ENCODE peak calls at places on chromosomes 3 and 15, in ten cellular contexts. One of them, this sample, is unnamed.

GRCh38 chr15:63969652-63970421 is 76.4 kb downstream of the DAPK2 start:
- DNase-seq in activated CD8-positive, alpha-beta T cell treated with anti-CD3 and anti-CD28 coated beads for 36 hours: no peak
- DNase-seq in stimulated activated naive B cell treated with anti-CD40 and anti-IgM and Interleukin-4, amounts not matched to agents 10 μg/mL and 1 μg/mL and 100 μg/mL, for 72 hours: no peak
- DNase-seq in substantia nigra: no peak
- DNase-seq in activated T-helper 1 cell treated with anti-CD3 and anti-CD28 coated beads, Interleukin-2, amount 50 U/mL, for 16 hours: no peak
- DNase-seq in kidney tubule cell: no peak
- DNase-seq in EH: peak; percentile 14
- DNase-seq in aorta: no peak
- DNase-seq in fibroblast of mammary gland: no peak
- DNase-seq in RWPE1: no peak
- DNase-seq in this sample: no peak

GRCh38 chr15:56327721-56328502 is 37.3 kb upstream of the TEX9 start:
- DNase-seq in activated CD8-positive, alpha-beta T cell treated with anti-CD3 and anti-CD28 coated beads for 36 hours: no peak
- DNase-seq in EH: no peak
- DNase-seq in RWPE1: peak; percentile 58
- DNase-seq in stimulated activated naive B cell treated with anti-CD40 and anti-IgM and Interleukin-4, amounts not matched to agents 10 μg/mL and 1 μg/mL and 100 μg/mL, for 72 hours: no peak
- DNase-seq in activated T-helper 1 cell treated with anti-CD3 and anti-CD28 coated beads, Interleukin-2, amount 50 U/mL, for 16 hours: no peak
- DNase-seq in aorta: no peak
- DNase-seq in substantia nigra: no peak
- DNase-seq in fibroblast of mammary gland: no peak
- DNase-seq in kidney tubule cell: no peak
- DNase-seq in this sample: no peak

GRCh38 chr3:16462679-16463078 is 50.8 kb downstream of the RFTN1 start:
- DNase-seq in activated CD8-positive, alpha-beta T cell treated with anti-CD3 and anti-CD28 coated beads for 36 hours: peak; percentile 47
- DNase-seq in substantia nigra: no peak
- DNase-seq in RWPE1: no peak
- DNase-seq in activated T-helper 1 cell treated with anti-CD3 and anti-CD28 coated beads, Interleukin-2, amount 50 U/mL, for 16 hours: no peak
- DNase-seq in fibroblast of mammary gland: no peak
- DNase-seq in kidney tubule cell: no peak
- DNase-seq in stimulated activated naive B cell treated with anti-CD40 and anti-IgM and Interleukin-4, amounts not matched to agents 10 μg/mL and 1 μg/mL and 100 μg/mL, for 72 hours: no peak
- DNase-seq in EH: no peak
- DNase-seq in aorta: no peak
- DNase-seq in this sample: no peak

GRCh38 chr3:100810671-100811070 is 101.4 kb downstream of the TFG start:
- DNase-seq in fibroblast of mammary gland: peak; percentile 68
- DNase-seq in activated CD8-positive, alpha-beta T cell treated with anti-CD3 and anti-CD28 coated beads for 36 hours: no peak
- DNase-seq in stimulated activated naive B cell treated with anti-CD40 and anti-IgM and Interleukin-4, amounts not matched to agents 10 μg/mL and 1 μg/mL and 100 μg/mL, for 72 hours: no peak
- DNase-seq in kidney tubule cell: no peak
- DNase-seq in aorta: no peak
- DNase-seq in activated T-helper 1 cell treated with anti-CD3 and anti-CD28 coated beads, Interleukin-2, amount 50 U/mL, for 16 hours: no peak
- DNase-seq in substantia nigra: no peak
- DNase-seq in RWPE1: no peak
- DNase-seq in EH: peak; percentile 94
- DNase-seq in this sample: no peak

GRCh38 chr3:50341537-50341936 is 901 bp upstream of the RASSF1 start:
- DNase-seq in fibroblast of mammary gland: no peak
- DNase-seq in EH: no peak
- DNase-seq in kidney tubule cell: no peak
- DNase-seq in activated CD8-positive, alpha-beta T cell treated with anti-CD3 and anti-CD28 coated beads for 36 hours: peak; percentile 41
- DNase-seq in activated T-helper 1 cell treated with anti-CD3 and anti-CD28 coated beads, Interleukin-2, amount 50 U/mL, for 16 hours: no peak
- DNase-seq in substantia nigra: no peak
- DNase-seq in RWPE1: no peak
- DNase-seq in stimulated activated naive B cell treated with anti-CD40 and anti-IgM and Interleukin-4, amounts not matched to agents 10 μg/mL and 1 μg/mL and 100 μg/mL, for 72 hours: no peak
- DNase-seq in aorta: no peak
- DNase-seq in this sample: no peak

GRCh38 chr3:160038862-160039562 is 50.4 kb downstream of the IL12A start:
- DNase-seq in aorta: peak; percentile 59
- DNase-seq in EH: peak; percentile 24
- DNase-seq in stimulated activated naive B cell treated with anti-CD40 and anti-IgM and Interleukin-4, amounts not matched to agents 10 μg/mL and 1 μg/mL and 100 μg/mL, for 72 hours: peak; percentile 8
- DNase-seq in RWPE1: no peak
- DNase-seq in kidney tubule cell: no peak
- DNase-seq in substantia nigra: no peak
- DNase-seq in fibroblast of mammary gland: no peak
- DNase-seq in activated T-helper 1 cell treated with anti-CD3 and anti-CD28 coated beads, Interleukin-2, amount 50 U/mL, for 16 hours: no peak
- DNase-seq in activated CD8-positive, alpha-beta T cell treated with anti-CD3 and anti-CD28 coated beads for 36 hours: peak; percentile 38
- DNase-seq in this sample: no peak

GRCh38 chr15:98682992-98683701 is 34.8 kb downstream of the IGF1R start:
- DNase-seq in stimulated activated naive B cell treated with anti-CD40 and anti-IgM and Interleukin-4, amounts not matched to agents 10 μg/mL and 1 μg/mL and 100 μg/mL, for 72 hours: no peak
- DNase-seq in activated T-helper 1 cell treated with anti-CD3 and anti-CD28 coated beads, Interleukin-2, amount 50 U/mL, for 16 hours: no peak
- DNase-seq in fibroblast of mammary gland: peak; percentile 32
- DNase-seq in aorta: no peak
- DNase-seq in RWPE1: peak; percentile 63
- DNase-seq in substantia nigra: no peak
- DNase-seq in kidney tubule cell: no peak
- DNase-seq in activated CD8-positive, alpha-beta T cell treated with anti-CD3 and anti-CD28 coated beads for 36 hours: no peak
- DNase-seq in EH: peak; percentile 29
- DNase-seq in this sample: no peak

GRCh38 chr15:51706931-51707608 is 25.8 kb downstream of the SCG3 start:
- DNase-seq in activated CD8-positive, alpha-beta T cell treated with anti-CD3 and anti-CD28 coated beads for 36 hours: no peak
- DNase-seq in aorta: no peak
- DNase-seq in activated T-helper 1 cell treated with anti-CD3 and anti-CD28 coated beads, Interleukin-2, amount 50 U/mL, for 16 hours: no peak
- DNase-seq in kidney tubule cell: no peak
- DNase-seq in EH: no peak
- DNase-seq in RWPE1: no peak
- DNase-seq in substantia nigra: no peak
- DNase-seq in fibroblast of mammary gland: no peak
- DNase-seq in stimulated activated naive B cell treated with anti-CD40 and anti-IgM and Interleukin-4, amounts not matched to agents 10 μg/mL and 1 μg/mL and 100 μg/mL, for 72 hours: no peak
- DNase-seq in this sample: no peak

GRCh38 chr15:35519536-35520149 is 26.3 kb downstream of the DPH6 start:
- DNase-seq in kidney tubule cell: peak; percentile 59
- DNase-seq in activated T-helper 1 cell treated with anti-CD3 and anti-CD28 coated beads, Interleukin-2, amount 50 U/mL, for 16 hours: no peak
- DNase-seq in RWPE1: peak; percentile 5
- DNase-seq in activated CD8-positive, alpha-beta T cell treated with anti-CD3 and anti-CD28 coated beads for 36 hours: no peak
- DNase-seq in EH: peak; percentile 67
- DNase-seq in aorta: no peak
- DNase-seq in stimulated activated naive B cell treated with anti-CD40 and anti-IgM and Interleukin-4, amounts not matched to agents 10 μg/mL and 1 μg/mL and 100 μg/mL, for 72 hours: no peak
- DNase-seq in fibroblast of mammary gland: peak; percentile 70
- DNase-seq in substantia nigra: no peak
- DNase-seq in this sample: peak; percentile 74

GRCh38 chr15:90917569-90917968 is 14.5 kb downstream of the MAN2A2 start:
- DNase-seq in activated CD8-positive, alpha-beta T cell treated with anti-CD3 and anti-CD28 coated beads for 36 hours: no peak
- DNase-seq in activated T-helper 1 cell treated with anti-CD3 and anti-CD28 coated beads, Interleukin-2, amount 50 U/mL, for 16 hours: no peak
- DNase-seq in kidney tubule cell: no peak
- DNase-seq in substantia nigra: no peak
- DNase-seq in stimulated activated naive B cell treated with anti-CD40 and anti-IgM and Interleukin-4, amounts not matched to agents 10 μg/mL and 1 μg/mL and 100 μg/mL, for 72 hours: no peak
- DNase-seq in RWPE1: no peak
- DNase-seq in aorta: no peak
- DNase-seq in fibroblast of mammary gland: no peak
- DNase-seq in EH: no peak
- DNase-seq in this sample: no peak

GRCh38 chr3:10280571-10280970 is 12.2 kb downstream of the GHRL start:
- DNase-seq in fibroblast of mammary gland: no peak
- DNase-seq in RWPE1: no peak
- DNase-seq in activated CD8-positive, alpha-beta T cell treated with anti-CD3 and anti-CD28 coated beads for 36 hours: no peak
- DNase-seq in EH: no peak
- DNase-seq in stimulated activated naive B cell treated with anti-CD40 and anti-IgM and Interleukin-4, amounts not matched to agents 10 μg/mL and 1 μg/mL and 100 μg/mL, for 72 hours: no peak
- DNase-seq in activated T-helper 1 cell treated with anti-CD3 and anti-CD28 coated beads, Interleukin-2, amount 50 U/mL, for 16 hours: no peak
- DNase-seq in aorta: peak; percentile 7
- DNase-seq in kidney tubule cell: no peak
- DNase-seq in substantia nigra: no peak
- DNase-seq in this sample: no peak

GRCh38 chr3:168088106-168088722 is 7.5 kb downstream of the GOLIM4 start:
- DNase-seq in stimulated activated naive B cell treated with anti-CD40 and anti-IgM and Interleukin-4, amounts not matched to agents 10 μg/mL and 1 μg/mL and 100 μg/mL, for 72 hours: no peak
- DNase-seq in activated CD8-positive, alpha-beta T cell treated with anti-CD3 and anti-CD28 coated beads for 36 hours: peak; percentile 37
- DNase-seq in kidney tubule cell: peak; percentile 34
- DNase-seq in EH: peak; percentile 27
- DNase-seq in aorta: no peak
- DNase-seq in RWPE1: no peak
- DNase-seq in fibroblast of mammary gland: no peak
- DNase-seq in substantia nigra: no peak
- DNase-seq in activated T-helper 1 cell treated with anti-CD3 and anti-CD28 coated beads, Interleukin-2, amount 50 U/mL, for 16 hours: no peak
- DNase-seq in this sample: peak; percentile 84

GRCh38 chr3:9583371-9583770 is 29.7 kb upstream of the LHFPL4 start:
- DNase-seq in aorta: no peak
- DNase-seq in activated T-helper 1 cell treated with anti-CD3 and anti-CD28 coated beads, Interleukin-2, amount 50 U/mL, for 16 hours: no peak
- DNase-seq in EH: no peak
- DNase-seq in fibroblast of mammary gland: no peak
- DNase-seq in RWPE1: no peak
- DNase-seq in stimulated activated naive B cell treated with anti-CD40 and anti-IgM and Interleukin-4, amounts not matched to agents 10 μg/mL and 1 μg/mL and 100 μg/mL, for 72 hours: no peak
- DNase-seq in activated CD8-positive, alpha-beta T cell treated with anti-CD3 and anti-CD28 coated beads for 36 hours: no peak
- DNase-seq in kidney tubule cell: no peak
- DNase-seq in substantia nigra: no peak
- DNase-seq in this sample: no peak

GRCh38 chr3:184377882-184378445 is at the start of gene THPO:
- DNase-seq in kidney tubule cell: no peak
- DNase-seq in activated CD8-positive, alpha-beta T cell treated with anti-CD3 and anti-CD28 coated beads for 36 hours: no peak
- DNase-seq in stimulated activated naive B cell treated with anti-CD40 and anti-IgM and Interleukin-4, amounts not matched to agents 10 μg/mL and 1 μg/mL and 100 μg/mL, for 72 hours: no peak
- DNase-seq in activated T-helper 1 cell treated with anti-CD3 and anti-CD28 coated beads, Interleukin-2, amount 50 U/mL, for 16 hours: no peak
- DNase-seq in EH: no peak
- DNase-seq in substantia nigra: no peak
- DNase-seq in fibroblast of mammary gland: no peak
- DNase-seq in RWPE1: no peak
- DNase-seq in aorta: no peak
- DNase-seq in this sample: no peak

GRCh38 chr3:11195721-11196332 is 41.5 kb downstream of the HRH1 start:
- DNase-seq in RWPE1: no peak
- DNase-seq in aorta: no peak
- DNase-seq in EH: peak; percentile 93
- DNase-seq in substantia nigra: no peak
- DNase-seq in kidney tubule cell: peak; percentile 73
- DNase-seq in fibroblast of mammary gland: peak; percentile 58
- DNase-seq in activated CD8-positive, alpha-beta T cell treated with anti-CD3 and anti-CD28 coated beads for 36 hours: peak; percentile 71
- DNase-seq in activated T-helper 1 cell treated with anti-CD3 and anti-CD28 coated beads, Interleukin-2, amount 50 U/mL, for 16 hours: no peak
- DNase-seq in stimulated activated naive B cell treated with anti-CD40 and anti-IgM and Interleukin-4, amounts not matched to agents 10 μg/mL and 1 μg/mL and 100 μg/mL, for 72 hours: no peak
- DNase-seq in this sample: no peak

GRCh38 chr15:68328485-68328884 is 50.9 kb downstream of the FEM1B start:
- DNase-seq in activated T-helper 1 cell treated with anti-CD3 and anti-CD28 coated beads, Interleukin-2, amount 50 U/mL, for 16 hours: no peak
- DNase-seq in activated CD8-positive, alpha-beta T cell treated with anti-CD3 and anti-CD28 coated beads for 36 hours: peak; percentile 18
- DNase-seq in kidney tubule cell: no peak
- DNase-seq in fibroblast of mammary gland: no peak
- DNase-seq in stimulated activated naive B cell treated with anti-CD40 and anti-IgM and Interleukin-4, amounts not matched to agents 10 μg/mL and 1 μg/mL and 100 μg/mL, for 72 hours: no peak
- DNase-seq in substantia nigra: no peak
- DNase-seq in EH: peak; percentile 57
- DNase-seq in RWPE1: no peak
- DNase-seq in aorta: no peak
- DNase-seq in this sample: no peak

GRCh38 chr15:58269455-58270414 is 131.6 kb downstream of the AQP9 start:
- DNase-seq in kidney tubule cell: peak; percentile 86
- DNase-seq in fibroblast of mammary gland: peak; percentile 68
- DNase-seq in stimulated activated naive B cell treated with anti-CD40 and anti-IgM and Interleukin-4, amounts not matched to agents 10 μg/mL and 1 μg/mL and 100 μg/mL, for 72 hours: no peak
- DNase-seq in EH: peak; percentile 69
- DNase-seq in RWPE1: peak; percentile 37
- DNase-seq in substantia nigra: peak; percentile 8
- DNase-seq in activated T-helper 1 cell treated with anti-CD3 and anti-CD28 coated beads, Interleukin-2, amount 50 U/mL, for 16 hours: no peak
- DNase-seq in aorta: no peak
- DNase-seq in activated CD8-positive, alpha-beta T cell treated with anti-CD3 and anti-CD28 coated beads for 36 hours: peak; percentile 40
- DNase-seq in this sample: peak; percentile 70

GRCh38 chr3:100609305-100609704 is at the start of gene ADGRG7:
- DNase-seq in EH: no peak
- DNase-seq in activated CD8-positive, alpha-beta T cell treated with anti-CD3 and anti-CD28 coated beads for 36 hours: no peak
- DNase-seq in stimulated activated naive B cell treated with anti-CD40 and anti-IgM and Interleukin-4, amounts not matched to agents 10 μg/mL and 1 μg/mL and 100 μg/mL, for 72 hours: no peak
- DNase-seq in substantia nigra: no peak
- DNase-seq in RWPE1: no peak
- DNase-seq in kidney tubule cell: no peak
- DNase-seq in aorta: no peak
- DNase-seq in fibroblast of mammary gland: no peak
- DNase-seq in activated T-helper 1 cell treated with anti-CD3 and anti-CD28 coated beads, Interleukin-2, amount 50 U/mL, for 16 hours: no peak
- DNase-seq in this sample: no peak

GRCh38 chr3:139893264-139893962 is 41.6 kb upstream of the CLSTN2 start:
- DNase-seq in activated CD8-positive, alpha-beta T cell treated with anti-CD3 and anti-CD28 coated beads for 36 hours: no peak
- DNase-seq in substantia nigra: no peak
- DNase-seq in EH: no peak
- DNase-seq in kidney tubule cell: no peak
- DNase-seq in aorta: no peak
- DNase-seq in RWPE1: no peak
- DNase-seq in activated T-helper 1 cell treated with anti-CD3 and anti-CD28 coated beads, Interleukin-2, amount 50 U/mL, for 16 hours: no peak
- DNase-seq in stimulated activated naive B cell treated with anti-CD40 and anti-IgM and Interleukin-4, amounts not matched to agents 10 μg/mL and 1 μg/mL and 100 μg/mL, for 72 hours: no peak
- DNase-seq in fibroblast of mammary gland: peak; percentile 47
- DNase-seq in this sample: no peak

GRCh38 chr15:50231761-50232160 is 33.8 kb downstream of the HDC start:
- DNase-seq in aorta: no peak
- DNase-seq in activated T-helper 1 cell treated with anti-CD3 and anti-CD28 coated beads, Interleukin-2, amount 50 U/mL, for 16 hours: no peak
- DNase-seq in activated CD8-positive, alpha-beta T cell treated with anti-CD3 and anti-CD28 coated beads for 36 hours: no peak
- DNase-seq in EH: no peak
- DNase-seq in kidney tubule cell: no peak
- DNase-seq in substantia nigra: no peak
- DNase-seq in RWPE1: no peak
- DNase-seq in stimulated activated naive B cell treated with anti-CD40 and anti-IgM and Interleukin-4, amounts not matched to agents 10 μg/mL and 1 μg/mL and 100 μg/mL, for 72 hours: no peak
- DNase-seq in fibroblast of mammary gland: no peak
- DNase-seq in this sample: no peak

GRCh38 chr15:94395626-94396025 is 164.3 kb downstream of the MCTP2 start:
- DNase-seq in aorta: no peak
- DNase-seq in kidney tubule cell: peak; percentile 29
- DNase-seq in fibroblast of mammary gland: peak; percentile 42
- DNase-seq in stimulated activated naive B cell treated with anti-CD40 and anti-IgM and Interleukin-4, amounts not matched to agents 10 μg/mL and 1 μg/mL and 100 μg/mL, for 72 hours: no peak
- DNase-seq in substantia nigra: no peak
- DNase-seq in RWPE1: no peak
- DNase-seq in EH: peak; percentile 36
- DNase-seq in activated T-helper 1 cell treated with anti-CD3 and anti-CD28 coated beads, Interleukin-2, amount 50 U/mL, for 16 hours: no peak
- DNase-seq in activated CD8-positive, alpha-beta T cell treated with anti-CD3 and anti-CD28 coated beads for 36 hours: no peak
- DNase-seq in this sample: no peak

GRCh38 chr3:170178631-170179030 is 2.9 kb downstream of the PHC3 start:
- DNase-seq in activated CD8-positive, alpha-beta T cell treated with anti-CD3 and anti-CD28 coated beads for 36 hours: peak; percentile 76
- DNase-seq in EH: no peak
- DNase-seq in kidney tubule cell: no peak
- DNase-seq in aorta: no peak
- DNase-seq in activated T-helper 1 cell treated with anti-CD3 and anti-CD28 coated beads, Interleukin-2, amount 50 U/mL, for 16 hours: no peak
- DNase-seq in stimulated activated naive B cell treated with anti-CD40 and anti-IgM and Interleukin-4, amounts not matched to agents 10 μg/mL and 1 μg/mL and 100 μg/mL, for 72 hours: no peak
- DNase-seq in RWPE1: no peak
- DNase-seq in fibroblast of mammary gland: no peak
- DNase-seq in substantia nigra: no peak
- DNase-seq in this sample: no peak

GRCh38 chr15:78620021-78620838 is 566 bp downstream of the CHRNA3 start:
- DNase-seq in kidney tubule cell: peak; percentile 13
- DNase-seq in activated CD8-positive, alpha-beta T cell treated with anti-CD3 and anti-CD28 coated beads for 36 hours: no peak
- DNase-seq in aorta: no peak
- DNase-seq in activated T-helper 1 cell treated with anti-CD3 and anti-CD28 coated beads, Interleukin-2, amount 50 U/mL, for 16 hours: no peak
- DNase-seq in substantia nigra: no peak
- DNase-seq in RWPE1: no peak
- DNase-seq in fibroblast of mammary gland: no peak
- DNase-seq in EH: no peak
- DNase-seq in stimulated activated naive B cell treated with anti-CD40 and anti-IgM and Interleukin-4, amounts not matched to agents 10 μg/mL and 1 μg/mL and 100 μg/mL, for 72 hours: no peak
- DNase-seq in this sample: no peak

GRCh38 chr3:42884324-42884723 is 8.6 kb upstream of the CYP8B1 start:
- DNase-seq in stimulated activated naive B cell treated with anti-CD40 and anti-IgM and Interleukin-4, amounts not matched to agents 10 μg/mL and 1 μg/mL and 100 μg/mL, for 72 hours: no peak
- DNase-seq in activated CD8-positive, alpha-beta T cell treated with anti-CD3 and anti-CD28 coated beads for 36 hours: no peak
- DNase-seq in kidney tubule cell: peak; percentile 31
- DNase-seq in RWPE1: no peak
- DNase-seq in aorta: no peak
- DNase-seq in fibroblast of mammary gland: no peak
- DNase-seq in substantia nigra: no peak
- DNase-seq in activated T-helper 1 cell treated with anti-CD3 and anti-CD28 coated beads, Interleukin-2, amount 50 U/mL, for 16 hours: no peak
- DNase-seq in EH: no peak
- DNase-seq in this sample: no peak

GRCh38 chr15:68643216-68643830 is 64.5 kb downstream of the CORO2B start:
- DNase-seq in activated CD8-positive, alpha-beta T cell treated with anti-CD3 and anti-CD28 coated beads for 36 hours: no peak
- DNase-seq in EH: no peak
- DNase-seq in aorta: no peak
- DNase-seq in RWPE1: no peak
- DNase-seq in substantia nigra: no peak
- DNase-seq in stimulated activated naive B cell treated with anti-CD40 and anti-IgM and Interleukin-4, amounts not matched to agents 10 μg/mL and 1 μg/mL and 100 μg/mL, for 72 hours: no peak
- DNase-seq in fibroblast of mammary gland: no peak
- DNase-seq in kidney tubule cell: no peak
- DNase-seq in activated T-helper 1 cell treated with anti-CD3 and anti-CD28 coated beads, Interleukin-2, amount 50 U/mL, for 16 hours: no peak
- DNase-seq in this sample: no peak

GRCh38 chr3:175898194-175898593 is 1039.1 kb downstream of the NAALADL2 start:
- DNase-seq in fibroblast of mammary gland: no peak
- DNase-seq in EH: peak; percentile 53
- DNase-seq in activated T-helper 1 cell treated with anti-CD3 and anti-CD28 coated beads, Interleukin-2, amount 50 U/mL, for 16 hours: no peak
- DNase-seq in activated CD8-positive, alpha-beta T cell treated with anti-CD3 and anti-CD28 coated beads for 36 hours: no peak
- DNase-seq in aorta: no peak
- DNase-seq in RWPE1: no peak
- DNase-seq in kidney tubule cell: no peak
- DNase-seq in substantia nigra: no peak
- DNase-seq in stimulated activated naive B cell treated with anti-CD40 and anti-IgM and Interleukin-4, amounts not matched to agents 10 μg/mL and 1 μg/mL and 100 μg/mL, for 72 hours: no peak
- DNase-seq in this sample: no peak

GRCh38 chr3:196990654-196991053 is 22.0 kb upstream of the PIGZ start:
- DNase-seq in activated T-helper 1 cell treated with anti-CD3 and anti-CD28 coated beads, Interleukin-2, amount 50 U/mL, for 16 hours: no peak
- DNase-seq in fibroblast of mammary gland: no peak
- DNase-seq in kidney tubule cell: no peak
- DNase-seq in RWPE1: no peak
- DNase-seq in activated CD8-positive, alpha-beta T cell treated with anti-CD3 and anti-CD28 coated beads for 36 hours: no peak
- DNase-seq in aorta: no peak
- DNase-seq in stimulated activated naive B cell treated with anti-CD40 and anti-IgM and Interleukin-4, amounts not matched to agents 10 μg/mL and 1 μg/mL and 100 μg/mL, for 72 hours: no peak
- DNase-seq in substantia nigra: no peak
- DNase-seq in EH: no peak
- DNase-seq in this sample: no peak

GRCh38 chr3:16795601-16796000 is 89.2 kb upstream of the PLCL2 start:
- DNase-seq in RWPE1: no peak
- DNase-seq in activated T-helper 1 cell treated with anti-CD3 and anti-CD28 coated beads, Interleukin-2, amount 50 U/mL, for 16 hours: no peak
- DNase-seq in EH: no peak
- DNase-seq in activated CD8-positive, alpha-beta T cell treated with anti-CD3 and anti-CD28 coated beads for 36 hours: no peak
- DNase-seq in substantia nigra: no peak
- DNase-seq in stimulated activated naive B cell treated with anti-CD40 and anti-IgM and Interleukin-4, amounts not matched to agents 10 μg/mL and 1 μg/mL and 100 μg/mL, for 72 hours: no peak
- DNase-seq in kidney tubule cell: no peak
- DNase-seq in fibroblast of mammary gland: no peak
- DNase-seq in aorta: no peak
- DNase-seq in this sample: no peak

This sample was measured in NAMALWA.